ENCODE peak calls at places on chromosomes 6 and 20, in five cellular contexts. K is CD4-positive, alpha-beta T cell; V is Calu3; I is activated B cell treated with CpG ODN at 0.5 μM for 24 hours; X is glutamatergic neuron. Y is an unnamed sample.

GRCh38 chr6:86706449-86706848 is 230.9 kb upstream of the HTR1E start:
- DNase-seq in K (no peak), V (peak), I (no peak), X (no peak), Y (no peak)

GRCh38 chr6:6631526-6632276 is 43.2 kb downstream of the LY86 start:
- DNase-seq in K (no peak), V (no peak), I (no peak), X (no peak), Y (no peak)

GRCh38 chr6:167079853-167080297 is 43.0 kb upstream of the CCR6 start:
- DNase-seq in K (peak), V (no peak), I (peak), X (no peak), Y (no peak)

GRCh38 chr6:47162793-47163192 is 120.7 kb upstream of the ADGRF1 start:
- DNase-seq in K (no peak), V (no peak), I (no peak), X (no peak), Y (no peak)

GRCh38 chr20:64240243-64241015 is 15.1 kb upstream of the PCMTD2 start:
- DNase-seq in K (no peak), V (no peak), I (peak), X (peak), Y (no peak)

GRCh38 chr6:37061157-37061804 is 55.8 kb downstream of the FGD2 start:
- DNase-seq in K (no peak), V (no peak), I (no peak), X (no peak), Y (no peak)

GRCh38 chr20:17391108-17391771 is 139.9 kb downstream of the BFSP1 start:
- DNase-seq in K (no peak), V (no peak), I (no peak), X (no peak), Y (no peak)

GRCh38 chr6:41901882-41902519 is 6.8 kb upstream of the USP49 start:
- DNase-seq in K (peak), V (peak), I (no peak), X (peak), Y (no peak)

GRCh38 chr6:32168350-32168749 is 4.0 kb downstream of the EGFL8 start:
- DNase-seq in K (no peak), V (no peak), I (no peak), X (no peak), Y (no peak)

GRCh38 chr20:59958626-59959025 is 403 bp downstream of the CDH26 start:
- DNase-seq in K (no peak), V (no peak), I (no peak), X (no peak), Y (peak)

GRCh38 chr20:37349517-37350491 is 3.9 kb downstream of the SRC start:
- DNase-seq in K (no peak), V (no peak), I (no peak), X (no peak), Y (no peak)

GRCh38 chr6:97963148-97963680 is 680.2 kb upstream of the MMS22L start:
- DNase-seq in K (no peak), V (no peak), I (no peak), X (no peak), Y (no peak)

GRCh38 chr6:10582774-10583508 is 61.8 kb downstream of the GCNT2 start:
- DNase-seq in K (no peak), V (no peak), I (no peak), X (no peak), Y (no peak)

GRCh38 chr6:36979343-36979742 is 6.7 kb downstream of the MTCH1 start:
- DNase-seq in K (no peak), V (no peak), I (no peak), X (no peak), Y (no peak)

GRCh38 chr20:19549896-19550295 is 208.2 kb upstream of the RIN2 start:
- DNase-seq in K (no peak), V (no peak), I (no peak), X (no peak), Y (no peak)

GRCh38 chr6:122838060-122838780 is 49.2 kb downstream of the SMPDL3A start:
- DNase-seq in K (no peak), V (no peak), I (no peak), X (no peak), Y (no peak)
- TF ChIP-seq CTCF in K (no peak), V (peak), I (no peak), X (peak), Y (peak)

DNA sequence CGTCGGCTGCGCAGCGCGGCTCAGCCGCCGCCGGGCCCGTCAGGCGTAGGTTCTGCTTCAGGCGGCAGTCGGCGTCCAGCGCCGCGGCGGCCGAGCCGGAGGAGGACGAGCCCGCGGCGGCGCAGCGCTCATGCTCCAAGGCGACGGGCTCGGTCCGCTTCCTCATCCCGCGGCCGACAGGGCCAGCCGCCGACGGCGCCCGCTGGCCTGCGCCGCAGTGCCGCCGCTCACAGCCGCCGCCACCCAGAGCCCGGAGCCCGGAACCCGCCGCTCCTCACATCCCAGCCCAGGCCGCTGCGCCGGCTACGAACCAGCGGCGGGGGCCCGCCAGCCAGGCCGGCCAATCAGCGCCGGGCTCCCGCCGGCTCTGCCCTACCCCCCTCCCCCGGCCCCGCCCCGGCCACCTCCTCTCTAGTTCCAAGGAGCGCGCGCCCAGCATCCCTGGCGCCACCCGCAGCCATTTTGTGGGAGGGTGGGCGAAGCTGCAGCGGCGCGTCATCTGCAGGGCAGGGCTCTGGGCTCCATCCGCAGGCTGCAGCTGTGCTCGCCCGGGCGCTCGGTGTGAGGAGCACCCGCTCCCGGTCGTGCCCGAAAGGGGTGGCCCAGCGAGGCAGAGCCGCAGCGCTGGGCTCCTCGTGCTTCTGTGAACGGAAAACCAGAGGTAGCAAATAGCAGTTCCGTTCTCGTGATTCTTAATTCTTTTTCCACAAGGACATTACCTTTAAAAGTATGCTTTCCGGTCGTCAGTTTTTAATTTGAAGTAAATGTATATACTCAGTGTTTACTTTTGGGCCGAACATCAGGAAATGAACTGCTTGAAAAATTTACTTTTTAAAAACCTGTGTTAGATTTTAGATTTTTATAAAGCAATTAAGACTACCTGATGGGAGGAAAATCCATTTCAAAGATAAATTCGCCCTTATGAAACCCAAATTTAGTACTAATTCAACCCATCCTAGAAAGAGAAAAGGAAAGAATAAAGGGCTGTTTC is at the start of gene ABHD12:
- DNase-seq in K (peak), V (peak), I (peak), X (peak), Y (peak)
- TF ChIP-seq CTCF in K (no peak), V (no peak), I (no peak), X (no peak), Y (no peak)

GRCh38 chr20:45441746-45442145 is 25.8 kb downstream of the PIGT start:
- DNase-seq in K (no peak), V (no peak), I (no peak), X (no peak), Y (no peak)

GRCh38 chr20:45444050-45444449 is 25.5 kb upstream of the WFDC2 start:
- DNase-seq in K (no peak), V (no peak), I (no peak), X (no peak), Y (no peak)

GRCh38 chr20:45449528-45449927 is 20.0 kb upstream of the WFDC2 start:
- DNase-seq in K (no peak), V (no peak), I (no peak), X (no peak), Y (no peak)

GRCh38 chr20:45448250-45448649 is 21.3 kb upstream of the WFDC2 start:
- DNase-seq in K (no peak), V (peak), I (no peak), X (no peak), Y (no peak)

GRCh38 chr20:45445805-45446562 is 23.6 kb upstream of the WFDC2 start:
- DNase-seq in K (no peak), V (peak), I (no peak), X (peak), Y (peak)
- TF ChIP-seq CTCF in K (peak), V (peak), I (no peak), X (peak), Y (peak)

GRCh38 chr20:10179574-10180298 is 38.9 kb upstream of the SNAP25 start:
- DNase-seq in K (no peak), V (no peak), I (no peak), X (peak), Y (no peak)
- TF ChIP-seq CTCF in K (no peak), V (peak), I (no peak), X (peak), Y (peak)

DNA sequence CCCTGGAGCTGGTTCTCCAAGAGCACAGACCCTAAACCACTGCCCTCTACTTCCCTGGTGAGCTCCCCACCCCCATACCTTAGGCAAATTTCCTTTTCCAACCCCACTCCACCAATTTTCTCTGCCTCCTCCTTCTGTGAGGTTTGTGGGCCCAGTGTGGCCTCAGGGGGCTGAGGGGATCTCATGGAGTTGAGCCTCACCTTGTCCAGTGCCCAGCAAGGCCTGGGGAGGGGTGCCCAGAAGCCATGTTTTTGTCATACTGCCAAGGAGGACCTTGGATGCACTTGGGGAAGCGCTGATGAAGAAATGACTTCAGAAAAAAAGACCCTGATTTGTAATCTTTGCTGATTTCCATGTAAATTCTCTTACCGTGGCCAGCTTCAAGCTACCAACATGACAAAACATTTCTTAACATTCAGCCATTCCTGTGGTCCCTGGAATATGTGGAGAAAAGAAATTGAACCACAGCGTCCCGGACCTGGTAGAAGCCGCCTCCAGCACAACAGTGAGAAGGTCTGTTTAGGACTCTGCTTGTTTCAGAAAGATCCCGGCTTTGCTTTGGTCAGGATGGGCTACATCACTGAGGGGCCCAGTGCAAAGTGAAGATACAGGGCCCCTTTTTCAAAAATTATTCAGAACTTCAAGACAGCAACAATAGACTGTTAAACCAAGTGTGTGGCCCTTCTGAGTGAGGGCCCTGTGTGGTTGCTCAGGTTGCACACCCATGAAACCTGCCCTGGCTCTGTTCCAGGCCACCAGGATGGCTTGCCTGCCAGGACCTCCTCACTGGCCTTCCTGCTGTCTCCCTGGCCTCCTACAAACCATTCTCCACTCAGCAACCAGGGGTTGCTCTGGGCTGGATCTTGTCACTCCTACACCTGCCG is 52.5 kb downstream of the CHMP4B start:
- DNase-seq in K (no peak), V (no peak), I (no peak), X (no peak), Y (no peak)
- TF ChIP-seq CTCF in K (no peak), V (no peak), I (no peak), X (no peak), Y (no peak)

GRCh38 chr6:2952557-2953095 is 18.7 kb downstream of the SERPINB6 start:
- DNase-seq in K (peak), V (peak), I (peak), X (peak), Y (peak)
- TF ChIP-seq CTCF in K (peak), V (peak), I (no peak), X (peak), Y (peak)